ENCODE peak calls at places on chromosomes 13 and 19, in six cellular contexts. X, M, R, T, U and Y are unnamed samples.

GRCh38 chr19:38424272-38424671 is 1.7 kb downstream of the RASGRP4 start:
- DNase-seq in T (no peak), R (no peak), X (no peak), U (no peak), M (no peak), Y (no peak)

GRCh38 chr19:787551-787950 is 9.7 kb upstream of the PTBP1 start:
- DNase-seq in T (no peak), X (no peak), U (no peak), R (no peak), M (no peak), Y (no peak)

GRCh38 chr19:57559008-57559403 is 657 bp downstream of the ZNF550 start:
- DNase-seq in M (peak), X (peak), T (no peak), R (peak), U (no peak), Y (no peak)

GRCh38 chr19:20999731-21000352 is 20.6 kb upstream of the ZNF430 start:
- DNase-seq in X (peak), T (peak), U (peak), R (peak), M (peak), Y (peak)

GRCh38 chr13:46728777-46729176 is 68.2 kb downstream of the ESD start:
- DNase-seq in R (peak), U (no peak), M (no peak), T (no peak), X (peak), Y (no peak)

GRCh38 chr13:81874681-81875661 is 1534.0 kb upstream of the SPRY2 start:
- DNase-seq in M (no peak), X (no peak), T (peak), U (no peak), R (peak), Y (no peak)

GRCh38 chr19:48372904-48373303 is 8.7 kb downstream of the SYNGR4 start:
- DNase-seq in X (peak), R (peak), T (no peak), M (no peak), U (no peak), Y (no peak)

GRCh38 chr19:29311391-29311790 is 98.4 kb upstream of the UQCRFS1 start:
- DNase-seq in R (no peak), U (no peak), T (no peak), X (no peak), M (no peak), Y (no peak)

GRCh38 chr19:3481241-3482090 is 1.1 kb upstream of the SMIM24 start:
- DNase-seq in M (no peak), R (no peak), T (no peak), U (no peak), X (no peak), Y (no peak)

GRCh38 chr13:98050041-98050466 is 92.8 kb upstream of the FARP1 start:
- DNase-seq in M (peak), R (peak), T (no peak), X (peak), U (no peak), Y (no peak)

GRCh38 chr19:771332-771785 is 20.4 kb downstream of the MISP start:
- DNase-seq in M (peak), R (peak), T (no peak), U (no peak), X (peak), Y (no peak)

GRCh38 chr19:3285647-3286176 is 61.3 kb downstream of the CELF5 start:
- DNase-seq in X (no peak), M (no peak), T (peak), R (no peak), U (no peak), Y (peak)

GRCh38 chr13:98787986-98788385 is 35.5 kb upstream of the SLC15A1 start:
- DNase-seq in T (no peak), X (no peak), M (no peak), U (no peak), R (no peak), Y (no peak)

GRCh38 chr13:103009061-103009840 is 57.0 kb downstream of the SLC10A2 start:
- DNase-seq in M (peak), R (no peak), X (no peak), T (no peak), U (no peak), Y (no peak)

GRCh38 chr19:52369463-52370340 is at the start of gene ZNF880:
- DNase-seq in R (peak), M (peak), X (peak), U (peak), T (peak), Y (peak)

GRCh38 chr19:41294393-41294792 is 15.6 kb upstream of the CCDC97 start:
- DNase-seq in R (no peak), M (no peak), T (no peak), U (no peak), X (no peak), Y (no peak)

GRCh38 chr19:19528721-19529490 is at the start of gene YJEFN3:
- DNase-seq in X (no peak), U (no peak), M (peak), R (no peak), T (no peak), Y (no peak)

GRCh38 chr19:30450101-30450500 is 77.9 kb downstream of the ZNF536 start:
- DNase-seq in U (no peak), M (no peak), X (no peak), R (no peak), T (peak), Y (peak)

GRCh38 chr13:30864352-30865130 is 41.5 kb upstream of the MEDAG start:
- DNase-seq in R (no peak), X (peak), T (no peak), U (no peak), M (peak), Y (no peak)

GRCh38 chr13:78121459-78122348 is 203.1 kb upstream of the EDNRB start:
- DNase-seq in U (no peak), T (peak), R (peak), M (peak), X (peak), Y (peak)

GRCh38 chr19:13817615-13818371 is 22.6 kb downstream of the ZSWIM4 start:
- DNase-seq in R (no peak), U (no peak), T (no peak), M (no peak), X (no peak), Y (no peak)

GRCh38 chr19:43700368-43701015 is 15.4 kb upstream of the IRGC start:
- DNase-seq in X (no peak), M (peak), T (no peak), R (peak), U (peak), Y (no peak)

GRCh38 chr19:17264641-17264979 is at the start of gene USHBP1:
- DNase-seq in T (no peak), M (no peak), R (no peak), X (no peak), U (no peak), Y (no peak)

GRCh38 chr19:39170398-39171231 is 26.1 kb upstream of the NCCRP1 start:
- DNase-seq in X (peak), U (no peak), M (no peak), R (no peak), T (no peak), Y (no peak)

GRCh38 chr19:18481505-18482222 is 40.2 kb downstream of the ELL start:
- DNase-seq in U (no peak), M (no peak), R (no peak), T (no peak), X (no peak), Y (no peak)

GRCh38 chr19:29680447-29680846 is 15.2 kb downstream of the PLEKHF1 start:
- DNase-seq in R (no peak), M (no peak), X (no peak), T (no peak), U (peak), Y (no peak)

GRCh38 chr19:5006201-5006600 is 37.3 kb downstream of the KDM4B start:
- DNase-seq in X (peak), T (no peak), M (no peak), R (peak), U (no peak), Y (no peak)

GRCh38 chr13:94435604-94436226 is 43.8 kb downstream of the DCT start:
- DNase-seq in R (peak), M (no peak), T (peak), X (peak), U (no peak), Y (peak)

GRCh38 chr19:17743874-17744273 is 7.4 kb upstream of the FCHO1 start:
- DNase-seq in X (no peak), M (peak), U (peak), T (no peak), R (peak), Y (no peak)

GRCh38 chr19:54481326-54481930 is 8.3 kb upstream of the CDC42EP5 start:
- DNase-seq in X (peak), M (no peak), R (peak), T (peak), U (no peak), Y (peak)

GRCh38 chr13:94800423-94800822 is 88.1 kb upstream of the SOX21 start:
- DNase-seq in T (no peak), M (no peak), R (no peak), U (no peak), X (no peak), Y (no peak)

GRCh38 chr13:94967183-94968039 is 255.1 kb upstream of the SOX21 start:
- DNase-seq in U (no peak), T (no peak), X (peak), R (peak), M (no peak), Y (peak)

GRCh38 chr19:17090501-17091074 is 15.0 kb downstream of the MYO9B start:
- DNase-seq in M (peak), X (no peak), T (no peak), R (no peak), U (peak), Y (no peak)

GRCh38 chr19:27794444-27795042 is 1418.4 kb downstream of the UQCRFS1 start:
- DNase-seq in M (peak), R (peak), X (peak), T (no peak), U (no peak), Y (peak)

GRCh38 chr19:46361915-46362314 is 15.0 kb downstream of the PPP5C start:
- DNase-seq in U (no peak), R (no peak), M (no peak), X (no peak), T (no peak), Y (no peak)